ENCODE peak calls at places on chromosomes 12 and 14, in six cellular contexts. G is NCI-H1105 treated with DMSO at 0.1 percent for 48 hours, V is T-helper 1 cell, S is AG08395, W is cardiac fibroblast, A is HFF-Myc. T is an unnamed sample.

GRCh38 chr12:2561367-2561766 is 233.4 kb upstream of the FKBP4 start:
- DNase-seq in V (no peak), A (no peak), W (no peak), G (no peak), S (no peak), T (peak)

GRCh38 chr12:121537814-121538698 is 42.8 kb downstream of the KDM2B start:
- DNase-seq in A (no peak), W (no peak), V (no peak), S (peak), G (no peak), T (no peak)

GRCh38 chr12:111598637-111599458 is at the start of gene ATXN2:
- DNase-seq in V (peak), G (peak), S (peak), A (no peak), W (peak), T (peak)

GRCh38 chr12:113396828-113397496 is 6.7 kb downstream of the SDS start:
- DNase-seq in A (no peak), V (no peak), S (no peak), G (no peak), W (no peak), T (no peak)

GRCh38 chr12:92735131-92735721 is 32.4 kb downstream of the PLEKHG7 start:
- DNase-seq in V (no peak), G (peak), S (peak), A (peak), W (peak), T (peak)

GRCh38 chr12:69168828-69169227 is 70.5 kb upstream of the CPSF6 start:
- DNase-seq in V (no peak), G (no peak), A (no peak), W (no peak), S (no peak), T (no peak)

GRCh38 chr12:70317781-70318180 is 48.3 kb upstream of the KCNMB4 start:
- DNase-seq in S (no peak), V (no peak), W (no peak), G (no peak), A (no peak), T (no peak)

GRCh38 chr14:102996941-102997340 is 60.4 kb downstream of the CDC42BPB start:
- DNase-seq in S (no peak), G (no peak), V (no peak), A (no peak), W (no peak), T (no peak)

GRCh38 chr12:96710127-96710745 is 196.8 kb upstream of the NEDD1 start:
- DNase-seq in A (no peak), G (no peak), S (no peak), V (no peak), W (no peak), T (no peak)

GRCh38 chr14:51058382-51058781 is 36.5 kb downstream of the TRIM9 start:
- DNase-seq in S (no peak), W (no peak), V (no peak), G (no peak), A (no peak), T (no peak)

GRCh38 chr12:6167327-6168280 is 32.6 kb upstream of the CD9 start:
- DNase-seq in G (no peak), W (peak), A (peak), V (no peak), S (peak), T (peak)

GRCh38 chr14:89915114-89915878 is 39.2 kb downstream of the EFCAB11 start:
- DNase-seq in G (peak), A (peak), W (peak), S (peak), V (peak), T (peak)

GRCh38 chr12:24664151-24664550 is 284.8 kb downstream of the BCAT1 start:
- DNase-seq in W (peak), V (no peak), G (no peak), S (no peak), A (no peak), T (no peak)

GRCh38 chr12:116495260-116495659 is 63.9 kb upstream of the MAP1LC3B2 start:
- DNase-seq in S (peak), V (no peak), G (no peak), W (peak), A (peak), T (peak)

T was measured in AG10803.